ENCODE peak calls at places on chromosomes 3 and 15, in eight cellular contexts. Q is fibroblast of the aortic adventitia, N is fibroblast of pulmonary artery, E is psoas muscle, V is heart left ventricle, U is hepatocyte, H is cardiac fibroblast, X is A549. B is an unnamed sample.

GRCh38 chr15:82999905-83000671 is 11.4 kb downstream of the C15orf40 start:
- DNase-seq in X (peak; percentile 69), V (no peak), H (peak; percentile 76), N (peak; percentile 74), E (no peak), Q (peak; percentile 82), U (peak; percentile 55), B (no peak)

GRCh38 chr15:42523331-42523730 is 25.3 kb downstream of the LRRC57 start:
- DNase-seq in V (no peak), Q (no peak), E (no peak), U (no peak), X (no peak), N (no peak), H (no peak), B (no peak)

GRCh38 chr3:197202694-197203093 is 95.7 kb downstream of the DLG1 start:
- DNase-seq in Q (no peak), H (no peak), U (no peak), N (no peak), E (no peak), X (no peak), V (no peak), B (no peak)

GRCh38 chr15:80351211-80351610 is 53.0 kb upstream of the ARNT2 start:
- DNase-seq in V (no peak), N (no peak), Q (no peak), U (no peak), X (no peak), E (no peak), H (no peak), B (no peak)

GRCh38 chr3:160583451-160583850 is 18.1 kb upstream of the KPNA4 start:
- DNase-seq in H (no peak), Q (no peak), U (no peak), N (no peak), X (no peak), E (no peak), V (no peak), B (no peak)

GRCh38 chr3:149273096-149273751 is 51.6 kb upstream of the CP start:
- DNase-seq in H (peak; percentile 93), V (no peak), E (no peak), X (peak; percentile 92), N (peak; percentile 94), Q (peak; percentile 95), U (peak; percentile 88), B (no peak)

GRCh38 chr3:192566706-192567290 is 160.5 kb downstream of the FGF12 start:
- DNase-seq in E (peak; percentile 40), X (peak; percentile 71), U (peak; percentile 90), Q (peak; percentile 93), V (peak; percentile 74), H (peak; percentile 90), N (peak; percentile 93), B (peak; percentile 36)

GRCh38 chr15:69604050-69604378 is 151.4 kb downstream of the RPLP1 start:
- DNase-seq in E (no peak), H (no peak), V (no peak), U (peak; percentile 67), X (peak; percentile 85), Q (no peak), N (no peak), B (no peak)

GRCh38 chr3:126450744-126451143 is 24.9 kb downstream of the ZXDC start:
- DNase-seq in N (no peak), U (no peak), E (no peak), X (no peak), V (no peak), Q (no peak), H (no peak), B (no peak)

GRCh38 chr3:159260049-159260662 is 458.3 kb downstream of the MFSD1 start:
- DNase-seq in V (peak; percentile 29), Q (peak; percentile 88), N (peak; percentile 84), U (peak; percentile 82), H (peak; percentile 80), E (no peak), X (peak; percentile 65), B (no peak)

GRCh38 chr15:99042909-99043308 is 35.3 kb upstream of the PGPEP1L start:
- DNase-seq in V (no peak), E (no peak), H (no peak), X (no peak), Q (no peak), U (no peak), N (no peak), B (no peak)

GRCh38 chr3:64300790-64301423 is 75.6 kb upstream of the PRICKLE2 start:
- DNase-seq in N (peak; percentile 90), Q (peak; percentile 88), V (no peak), X (no peak), E (no peak), U (no peak), H (peak; percentile 85), B (no peak)

GRCh38 chr3:88263417-88264116 is 113.8 kb downstream of the C3orf38 start:
- DNase-seq in H (no peak), Q (no peak), V (no peak), X (no peak), E (no peak), U (no peak), N (no peak), B (no peak)

GRCh38 chr3:135739755-135740154 is 225.8 kb upstream of the PPP2R3A start:
- DNase-seq in V (no peak), H (no peak), Q (no peak), U (no peak), N (no peak), X (no peak), E (no peak), B (no peak)

GRCh38 chr3:82509951-82510603 is 748.6 kb upstream of the GBE1 start:
- DNase-seq in Q (no peak), E (no peak), N (no peak), H (no peak), U (no peak), X (no peak), V (no peak), B (no peak)

GRCh38 chr15:63999177-63999576 is 47.1 kb downstream of the DAPK2 start:
- DNase-seq in X (no peak), U (no peak), V (peak; percentile 54), H (no peak), N (no peak), Q (no peak), E (no peak), B (no peak)

GRCh38 chr15:39539973-39540558 is 40.8 kb upstream of the THBS1 start:
- DNase-seq in N (no peak), X (no peak), H (no peak), Q (no peak), U (no peak), E (no peak), V (no peak), B (no peak)

GRCh38 chr3:115350606-115351005 is 203.5 kb upstream of the ZBTB20 start:
- DNase-seq in X (no peak), U (no peak), V (peak; percentile 13), H (no peak), Q (peak; percentile 58), N (no peak), E (no peak), B (no peak)

GRCh38 chr15:34366271-34367043 is 539 bp downstream of the LPCAT4 start:
- DNase-seq in H (peak; percentile 75), E (peak; percentile 56), X (peak; percentile 66), N (peak; percentile 56), U (peak; percentile 85), V (peak; percentile 85), Q (peak; percentile 48), B (no peak)

GRCh38 chr3:196638922-196639516 is 475 bp upstream of the NRROS start:
- DNase-seq in H (peak; percentile 12), E (no peak), Q (no peak), U (no peak), N (peak; percentile 7), X (no peak), V (no peak), B (no peak)

GRCh38 chr15:69304176-69304533 is 5.4 kb downstream of the PAQR5 start:
- DNase-seq in Q (peak; percentile 81), E (no peak), N (peak; percentile 86), X (peak; percentile 94), U (peak; percentile 67), V (no peak), H (peak; percentile 84), B (no peak)

GRCh38 chr15:101063891-101064794 is 145.0 kb downstream of the LRRK1 start:
- DNase-seq in X (no peak), Q (peak; percentile 39), U (no peak), H (peak; percentile 65), E (no peak), N (peak; percentile 29), V (peak; percentile 76), B (no peak)

DNA sequence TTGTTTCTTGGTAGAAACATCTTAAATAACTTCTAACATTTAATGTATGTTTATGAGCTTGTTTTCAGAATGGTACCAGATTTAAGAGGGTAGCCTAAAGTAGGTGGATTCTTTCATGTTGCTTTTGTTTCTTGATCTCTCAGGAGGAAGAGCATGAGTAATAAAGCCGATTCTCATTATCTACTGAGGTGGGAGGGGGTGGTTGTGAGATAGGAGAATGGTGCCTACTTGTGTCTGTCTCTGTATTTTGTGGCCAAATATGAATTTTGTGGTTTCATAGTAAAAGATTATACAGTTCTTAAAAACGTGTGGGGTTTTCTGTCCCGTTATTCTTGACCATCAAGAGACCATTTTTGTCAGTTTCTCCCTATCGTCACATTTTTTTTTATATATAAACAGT is 2.2 kb downstream of the ATP2C1 start:
- DNase-seq in Q (no peak), E (no peak), U (no peak), H (no peak), V (no peak), N (no peak), X (no peak), B (no peak)
- H3K4me3 ChIP-seq in Q (peak overlapping the region; percentile 91), E (peak overlapping the region; percentile 83), U (peak overlapping the region; percentile 76), H (no peak overlapping the region), V (no peak overlapping the region), N (peak overlapping the region; percentile 87), X (no peak overlapping the region), B (no peak overlapping the region)

GRCh38 chr3:11847607-11848006 is 922 bp upstream of the TAMM41 start:
- DNase-seq in Q (no peak), V (no peak), N (no peak), U (no peak), E (no peak), H (no peak), X (no peak), B (no peak)
- H3K4me3 ChIP-seq in Q (no peak overlapping the region), V (no peak overlapping the region), N (no peak overlapping the region), U (no peak overlapping the region), E (peak overlapping the region; percentile 93), H (no peak overlapping the region), X (no peak overlapping the region), B (peak overlapping the region; percentile 97)

GRCh38 chr3:12967751-12968209 is 105.4 kb downstream of the IQSEC1 start:
- DNase-seq in E (peak; percentile 91), N (peak; percentile 90), H (peak; percentile 95), X (peak; percentile 89), V (peak; percentile 95), Q (peak; percentile 86), U (peak; percentile 96), B (peak; percentile 69)
- H3K4me3 ChIP-seq in E (peak overlapping the region; percentile 98), N (peak overlapping the region; percentile 41), H (peak overlapping the region; percentile 28), X (peak overlapping the region; percentile 75), V (no peak overlapping the region), Q (peak overlapping the region; percentile 57), U (no peak overlapping the region), B (peak overlapping the region; percentile 82)

DNA sequence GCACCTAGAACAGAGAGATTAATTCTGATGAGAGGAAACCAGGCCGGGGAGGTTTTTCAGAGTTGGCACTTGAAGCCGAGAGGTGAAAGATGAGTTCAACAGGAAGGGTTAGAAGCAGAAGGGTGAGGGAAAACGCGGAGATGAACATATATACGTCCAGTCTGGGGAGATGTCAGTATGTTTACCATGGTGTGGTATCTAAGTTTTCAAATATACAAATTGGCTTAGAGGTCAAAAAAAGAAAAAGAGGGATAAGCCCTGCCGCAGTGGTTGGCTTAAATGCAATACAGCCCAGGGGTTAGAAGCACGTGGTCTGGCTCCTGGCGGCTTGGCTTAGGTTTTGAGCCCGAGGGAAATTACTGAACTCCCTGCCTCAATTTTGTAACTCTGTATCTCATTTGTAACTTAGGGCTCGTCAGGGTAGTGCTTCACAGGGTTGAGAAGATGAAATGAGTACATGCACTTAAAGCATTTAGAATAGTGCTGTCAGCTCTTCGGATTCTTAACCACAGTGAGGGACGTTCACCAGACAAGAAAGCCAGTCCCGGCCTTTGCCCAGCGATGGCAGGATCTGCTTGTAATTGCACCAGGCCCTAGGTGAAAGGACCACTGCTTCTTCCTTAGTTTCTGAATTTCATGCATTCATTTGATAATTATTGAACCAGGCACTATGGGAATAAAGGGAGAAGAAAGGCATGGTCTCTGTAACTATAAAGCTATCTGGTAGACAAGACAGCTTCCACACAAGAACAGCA is 6.4 kb downstream of the HES1 start:
- DNase-seq in H (peak; percentile 86), U (peak; percentile 40), Q (peak; percentile 74), V (peak; percentile 60), E (peak; percentile 47), X (no peak), N (no peak), B (no peak)
- H3K4me3 ChIP-seq in H (no peak overlapping the region), U (no peak overlapping the region), Q (no peak overlapping the region), V (peak overlapping the region; percentile 2), E (peak overlapping the region; percentile 56), X (peak overlapping the region; percentile 47), N (peak overlapping the region; percentile 31), B (peak overlapping the region; percentile 68)